ENCODE peak calls at places on chromosomes 13 and 19, in eight cellular contexts. One of them, this sample, is unnamed.

GRCh38 chr19:5268801-5269200 is 71.8 kb downstream of the PTPRS start:
- DNase-seq in upper lobe of right lung: no peak
- DNase-seq in T-helper 9 cell: no peak
- DNase-seq in iPS-NIHi11: peak; percentile 55
- DNase-seq in stimulated activated CD8-positive, alpha-beta memory T cell treated with anti-CD3 and anti-CD28 coated beads, Interleukin-2, amount 100 ng/mL, for 48 hours: no peak
- DNase-seq in RWPE2: no peak
- DNase-seq in foreskin keratinocyte: no peak
- DNase-seq in HS-27A: no peak
- DNase-seq in this sample: no peak

GRCh38 chr19:33052352-33052972 is 12.2 kb downstream of the RHPN2 start:
- DNase-seq in upper lobe of right lung: no peak
- DNase-seq in T-helper 9 cell: no peak
- DNase-seq in iPS-NIHi11: no peak
- DNase-seq in stimulated activated CD8-positive, alpha-beta memory T cell treated with anti-CD3 and anti-CD28 coated beads, Interleukin-2, amount 100 ng/mL, for 48 hours: no peak
- DNase-seq in RWPE2: no peak
- DNase-seq in foreskin keratinocyte: peak; percentile 58
- DNase-seq in HS-27A: no peak
- DNase-seq in this sample: no peak

GRCh38 chr13:48559638-48560320 is 26.9 kb upstream of the RCBTB2 start:
- DNase-seq in upper lobe of right lung: no peak
- DNase-seq in T-helper 9 cell: no peak
- DNase-seq in iPS-NIHi11: no peak
- DNase-seq in stimulated activated CD8-positive, alpha-beta memory T cell treated with anti-CD3 and anti-CD28 coated beads, Interleukin-2, amount 100 ng/mL, for 48 hours: no peak
- DNase-seq in RWPE2: no peak
- DNase-seq in foreskin keratinocyte: peak; percentile 81
- DNase-seq in HS-27A: no peak
- DNase-seq in this sample: no peak

GRCh38 chr13:41565221-41565620 is 107.9 kb downstream of the RGCC start:
- DNase-seq in upper lobe of right lung: no peak
- DNase-seq in T-helper 9 cell: no peak
- DNase-seq in iPS-NIHi11: no peak
- DNase-seq in stimulated activated CD8-positive, alpha-beta memory T cell treated with anti-CD3 and anti-CD28 coated beads, Interleukin-2, amount 100 ng/mL, for 48 hours: no peak
- DNase-seq in RWPE2: no peak
- DNase-seq in foreskin keratinocyte: peak; percentile 55
- DNase-seq in HS-27A: no peak
- DNase-seq in this sample: peak; percentile 32

GRCh38 chr19:4951671-4952070 is 17.2 kb upstream of the KDM4B start:
- DNase-seq in upper lobe of right lung: no peak
- DNase-seq in T-helper 9 cell: no peak
- DNase-seq in iPS-NIHi11: no peak
- DNase-seq in stimulated activated CD8-positive, alpha-beta memory T cell treated with anti-CD3 and anti-CD28 coated beads, Interleukin-2, amount 100 ng/mL, for 48 hours: no peak
- DNase-seq in RWPE2: no peak
- DNase-seq in foreskin keratinocyte: no peak
- DNase-seq in HS-27A: no peak
- DNase-seq in this sample: no peak

GRCh38 chr19:30567535-30568232 is 195.5 kb downstream of the ZNF536 start:
- DNase-seq in upper lobe of right lung: no peak
- DNase-seq in T-helper 9 cell: no peak
- DNase-seq in iPS-NIHi11: no peak
- DNase-seq in stimulated activated CD8-positive, alpha-beta memory T cell treated with anti-CD3 and anti-CD28 coated beads, Interleukin-2, amount 100 ng/mL, for 48 hours: no peak
- DNase-seq in RWPE2: no peak
- DNase-seq in foreskin keratinocyte: no peak
- DNase-seq in HS-27A: no peak
- DNase-seq in this sample: no peak

GRCh38 chr13:38008636-38009035 is 139.1 kb upstream of the TRPC4 start:
- DNase-seq in upper lobe of right lung: no peak
- DNase-seq in T-helper 9 cell: no peak
- DNase-seq in iPS-NIHi11: no peak
- DNase-seq in stimulated activated CD8-positive, alpha-beta memory T cell treated with anti-CD3 and anti-CD28 coated beads, Interleukin-2, amount 100 ng/mL, for 48 hours: no peak
- DNase-seq in RWPE2: no peak
- DNase-seq in foreskin keratinocyte: no peak
- DNase-seq in HS-27A: no peak
- DNase-seq in this sample: peak; percentile 1

GRCh38 chr13:21504379-21504778 is 45.3 kb upstream of the ZDHHC20 start:
- DNase-seq in upper lobe of right lung: no peak
- DNase-seq in T-helper 9 cell: no peak
- DNase-seq in iPS-NIHi11: no peak
- DNase-seq in stimulated activated CD8-positive, alpha-beta memory T cell treated with anti-CD3 and anti-CD28 coated beads, Interleukin-2, amount 100 ng/mL, for 48 hours: no peak
- DNase-seq in RWPE2: no peak
- DNase-seq in foreskin keratinocyte: no peak
- DNase-seq in HS-27A: no peak
- DNase-seq in this sample: no peak

GRCh38 chr13:83452292-83452950 is 429.9 kb downstream of the SLITRK1 start:
- DNase-seq in upper lobe of right lung: peak; percentile 54
- DNase-seq in T-helper 9 cell: no peak
- DNase-seq in iPS-NIHi11: no peak
- DNase-seq in stimulated activated CD8-positive, alpha-beta memory T cell treated with anti-CD3 and anti-CD28 coated beads, Interleukin-2, amount 100 ng/mL, for 48 hours: no peak
- DNase-seq in RWPE2: no peak
- DNase-seq in foreskin keratinocyte: no peak
- DNase-seq in HS-27A: no peak
- DNase-seq in this sample: no peak

GRCh38 chr19:5292453-5292842 is 48.2 kb downstream of the PTPRS start:
- DNase-seq in upper lobe of right lung: no peak
- DNase-seq in T-helper 9 cell: no peak
- DNase-seq in iPS-NIHi11: peak; percentile 89
- DNase-seq in stimulated activated CD8-positive, alpha-beta memory T cell treated with anti-CD3 and anti-CD28 coated beads, Interleukin-2, amount 100 ng/mL, for 48 hours: no peak
- DNase-seq in RWPE2: no peak
- DNase-seq in foreskin keratinocyte: no peak
- DNase-seq in HS-27A: no peak
- DNase-seq in this sample: no peak

GRCh38 chr19:14871619-14872230 is 14.2 kb downstream of the OR7A17 start:
- DNase-seq in upper lobe of right lung: no peak
- DNase-seq in T-helper 9 cell: no peak
- DNase-seq in iPS-NIHi11: no peak
- DNase-seq in stimulated activated CD8-positive, alpha-beta memory T cell treated with anti-CD3 and anti-CD28 coated beads, Interleukin-2, amount 100 ng/mL, for 48 hours: no peak
- DNase-seq in RWPE2: no peak
- DNase-seq in foreskin keratinocyte: peak; percentile 10
- DNase-seq in HS-27A: no peak
- DNase-seq in this sample: no peak

GRCh38 chr13:47008318-47008717 is 111.5 kb upstream of the HTR2A start:
- DNase-seq in upper lobe of right lung: no peak
- DNase-seq in T-helper 9 cell: no peak
- DNase-seq in iPS-NIHi11: no peak
- DNase-seq in stimulated activated CD8-positive, alpha-beta memory T cell treated with anti-CD3 and anti-CD28 coated beads, Interleukin-2, amount 100 ng/mL, for 48 hours: no peak
- DNase-seq in RWPE2: no peak
- DNase-seq in foreskin keratinocyte: no peak
- DNase-seq in HS-27A: no peak
- DNase-seq in this sample: no peak

GRCh38 chr13:103134271-103134670 is 68.1 kb upstream of the SLC10A2 start:
- DNase-seq in upper lobe of right lung: no peak
- DNase-seq in T-helper 9 cell: no peak
- DNase-seq in iPS-NIHi11: no peak
- DNase-seq in stimulated activated CD8-positive, alpha-beta memory T cell treated with anti-CD3 and anti-CD28 coated beads, Interleukin-2, amount 100 ng/mL, for 48 hours: no peak
- DNase-seq in RWPE2: no peak
- DNase-seq in foreskin keratinocyte: no peak
- DNase-seq in HS-27A: no peak
- DNase-seq in this sample: no peak

GRCh38 chr13:108919036-108919907 is 289.9 kb downstream of the MYO16 start:
- DNase-seq in upper lobe of right lung: no peak
- DNase-seq in T-helper 9 cell: no peak
- DNase-seq in iPS-NIHi11: no peak
- DNase-seq in stimulated activated CD8-positive, alpha-beta memory T cell treated with anti-CD3 and anti-CD28 coated beads, Interleukin-2, amount 100 ng/mL, for 48 hours: no peak
- DNase-seq in RWPE2: no peak
- DNase-seq in foreskin keratinocyte: peak; percentile 80
- DNase-seq in HS-27A: no peak
- DNase-seq in this sample: no peak

This sample was measured in fibroblast of the conjunctiva.